ENCODE peak calls at places on chromosome 11, in six cellular contexts. M, S, I, P, B and C are unnamed samples.

GRCh38 chr11:17012712-17013547 is 1.3 kb downstream of the PLEKHA7 start:
- DNase-seq in M (peak), B (no peak), S (peak), P (peak), I (no peak), C (no peak)

GRCh38 chr11:132576706-132577105 is 955.6 kb downstream of the OPCML start:
- DNase-seq in B (no peak), I (no peak), S (peak), M (peak), P (no peak), C (no peak)

GRCh38 chr11:61309739-61310138 is 14.6 kb upstream of the VWCE start:
- DNase-seq in S (no peak), I (no peak), B (no peak), P (no peak), M (no peak), C (no peak)

GRCh38 chr11:8262552-8263108 is 1.0 kb downstream of the LMO1 start:
- DNase-seq in B (no peak), M (peak), I (peak), P (no peak), S (peak), C (no peak)

GRCh38 chr11:65479184-65480145 is 19.4 kb upstream of the MALAT1 start:
- DNase-seq in B (no peak), I (peak), M (peak), P (no peak), S (peak), C (no peak)

GRCh38 chr11:8297781-8298440 is 34.2 kb upstream of the LMO1 start:
- DNase-seq in M (no peak), S (no peak), P (no peak), I (no peak), B (no peak), C (no peak)

GRCh38 chr11:70550456-70551195 is 152.3 kb downstream of the CTTN start:
- DNase-seq in B (no peak), M (no peak), S (no peak), I (no peak), P (no peak), C (no peak)

GRCh38 chr11:3095712-3096361 is 38.6 kb upstream of the CARS1 start:
- DNase-seq in S (peak), P (no peak), I (no peak), B (no peak), M (peak), C (no peak)

GRCh38 chr11:112639469-112639868 is 321.8 kb upstream of the NCAM1 start:
- DNase-seq in B (no peak), P (no peak), S (no peak), I (no peak), M (no peak), C (no peak)

GRCh38 chr11:9138612-9139579 is 47.5 kb upstream of the SCUBE2 start:
- DNase-seq in P (no peak), I (no peak), M (peak), S (peak), B (peak), C (no peak)

GRCh38 chr11:128473631-128474030 is 113.7 kb downstream of the ETS1 start:
- DNase-seq in S (no peak), B (no peak), P (no peak), I (peak), M (no peak), C (no peak)

GRCh38 chr11:61860054-61860903 is 31.1 kb downstream of the FADS3 start:
- DNase-seq in B (no peak), P (no peak), M (peak), I (no peak), S (peak), C (no peak)

GRCh38 chr11:108117746-108118371 is 3.5 kb upstream of the ACAT1 start:
- DNase-seq in M (peak), P (no peak), B (no peak), I (peak), S (peak), C (peak)

GRCh38 chr11:79794057-79794456 is 353.2 kb upstream of the TENM4 start:
- DNase-seq in M (no peak), S (no peak), P (no peak), I (no peak), B (no peak), C (no peak)

GRCh38 chr11:112355726-112356125 is 95.1 kb upstream of the PLET1 start:
- DNase-seq in I (peak), B (no peak), M (peak), S (peak), P (peak), C (peak)

GRCh38 chr11:1345752-1346513 is 36.5 kb upstream of the TOLLIP start:
- DNase-seq in B (no peak), P (no peak), M (no peak), S (no peak), I (no peak), C (peak)

GRCh38 chr11:2199466-2200341 is 28.1 kb upstream of the TH start:
- DNase-seq in P (no peak), I (no peak), B (no peak), M (no peak), S (no peak), C (no peak)

GRCh38 chr11:67406969-67407699 is 3.3 kb downstream of the TBC1D10C start:
- DNase-seq in B (no peak), I (no peak), S (no peak), P (peak), M (no peak), C (no peak)

GRCh38 chr11:92739020-92739419 is 230.4 kb upstream of the MTNR1B start:
- DNase-seq in B (no peak), I (no peak), M (peak), S (peak), P (no peak), C (no peak)

GRCh38 chr11:2932850-2933251 is 3.6 kb upstream of the PHLDA2 start:
- DNase-seq in B (no peak), S (peak), I (peak), P (peak), M (peak), C (no peak)

GRCh38 chr11:30210357-30210756 is 20.5 kb upstream of the FSHB start:
- DNase-seq in B (no peak), I (no peak), P (no peak), M (no peak), S (no peak), C (no peak)

GRCh38 chr11:112837162-112837826 is 123.9 kb upstream of the NCAM1 start:
- DNase-seq in S (peak), P (peak), B (no peak), I (peak), M (peak), C (no peak)

GRCh38 chr11:63629426-63629825 is 15.2 kb upstream of the PLAAT3 start:
- DNase-seq in I (no peak), S (no peak), M (no peak), B (no peak), P (no peak), C (no peak)

GRCh38 chr11:79973701-79974626 is 533.1 kb upstream of the TENM4 start:
- DNase-seq in S (peak), P (no peak), B (no peak), I (no peak), M (peak), C (no peak)

GRCh38 chr11:79243412-79244174 is 197.2 kb downstream of the TENM4 start:
- DNase-seq in P (no peak), B (no peak), S (no peak), M (peak), I (no peak), C (no peak)

GRCh38 chr11:121795206-121795605 is 320.8 kb downstream of the BLID start:
- DNase-seq in M (no peak), S (no peak), B (no peak), I (no peak), P (peak), C (no peak)